ENCODE peak calls at places on chromosomes 6 and 20, in four cellular contexts. M is NCI-H69; V is CD8-positive, alpha-beta T cell; F is heart left ventricle. X is an unnamed sample.

GRCh38 chr6:108200631-108201030 is 34.8 kb downstream of the NR2E1 start:
- DNase-seq in M (peak; percentile 96), V (no peak), F (no peak), X (peak; percentile 28)

GRCh38 chr20:14012671-14013070 is 17.4 kb downstream of the MACROD2 start:
- DNase-seq in M (no peak), V (no peak), F (no peak), X (no peak)

GRCh38 chr20:1876975-1877603 is 18.1 kb upstream of the SIRPA start:
- DNase-seq in M (peak; percentile 81), V (no peak), F (no peak), X (peak; percentile 28)

GRCh38 chr20:22472386-22472785 is 112.0 kb downstream of the FOXA2 start:
- DNase-seq in M (no peak), V (no peak), F (no peak), X (no peak)

GRCh38 chr6:39407446-39407993 is 85.0 kb upstream of the KCNK16 start:
- DNase-seq in M (no peak), V (no peak), F (no peak), X (no peak)

GRCh38 chr6:151005896-151006632 is 140.6 kb downstream of the MTHFD1L start:
- DNase-seq in M (peak; percentile 85), V (no peak), F (no peak), X (no peak)

GRCh38 chr6:108876929-108877775 is 28.9 kb downstream of the ARMC2 start:
- DNase-seq in M (no peak), V (no peak), F (peak; percentile 90), X (peak; percentile 2)

GRCh38 chr6:32947552-32948465 is 5.1 kb downstream of the HLA-DMA start:
- DNase-seq in M (peak; percentile 71), V (peak; percentile 62), F (no peak), X (no peak)

GRCh38 chr6:30378290-30378937 is 33.5 kb downstream of the RPP21 start:
- DNase-seq in M (no peak), V (no peak), F (no peak), X (no peak)

GRCh38 chr6:110357298-110357695 is 852 bp downstream of the METTL24 start:
- DNase-seq in M (peak; percentile 45), V (no peak), F (no peak), X (no peak)

GRCh38 chr20:62688855-62689460 is 19.7 kb upstream of the NTSR1 start:
- DNase-seq in M (no peak), V (no peak), F (no peak), X (no peak)

GRCh38 chr6:163321717-163322116 is 92.8 kb upstream of the QKI start:
- DNase-seq in M (no peak), V (no peak), F (no peak), X (no peak)

GRCh38 chr6:168937061-168937460 is 316.6 kb downstream of the THBS2 start:
- DNase-seq in M (no peak), V (peak; percentile 17), F (no peak), X (peak; percentile 35)

GRCh38 chr6:84462697-84463096 is 235.3 kb upstream of the CEP162 start:
- DNase-seq in M (no peak), V (no peak), F (no peak), X (peak; percentile 48)

GRCh38 chr20:36550797-36551299 is 9.5 kb downstream of the MYL9 start:
- DNase-seq in M (no peak), V (no peak), F (no peak), X (no peak)

GRCh38 chr6:56021943-56022342 is 146.6 kb upstream of the BMP5 start:
- DNase-seq in M (peak; percentile 8), V (no peak), F (no peak), X (no peak)

GRCh38 chr6:145214570-145214969 is 520.8 kb downstream of the EPM2A start:
- DNase-seq in M (peak; percentile 71), V (no peak), F (no peak), X (peak; percentile 18)

GRCh38 chr6:165266236-165267025 is 43.0 kb downstream of the C6orf118 start:
- DNase-seq in M (no peak), V (no peak), F (no peak), X (no peak)

GRCh38 chr20:17868146-17868545 is 100.4 kb downstream of the SNX5 start:
- DNase-seq in M (no peak), V (no peak), F (no peak), X (no peak)

GRCh38 chr6:31294056-31294455 is 22.2 kb upstream of the HLA-C start:
- DNase-seq in M (no peak), V (no peak), F (no peak), X (no peak)

GRCh38 chr20:46552460-46553420 is 2.3 kb upstream of the OCSTAMP start:
- DNase-seq in M (no peak), V (no peak), F (no peak), X (no peak)

GRCh38 chr6:134063966-134064445 is 11.6 kb upstream of the SLC2A12 start:
- DNase-seq in M (peak; percentile 93), V (peak; percentile 71), F (peak; percentile 50), X (peak; percentile 73)

GRCh38 chr6:114101255-114101654 is 130.3 kb upstream of the HDAC2 start:
- DNase-seq in M (no peak), V (no peak), F (no peak), X (no peak)

GRCh38 chr6:27025351-27025750 is 222.2 kb upstream of the PRSS16 start:
- DNase-seq in M (no peak), V (no peak), F (no peak), X (no peak)

GRCh38 chr20:41480054-41480770 is 113.6 kb upstream of the EMILIN3 start:
- DNase-seq in M (peak; percentile 0), V (no peak), F (no peak), X (no peak)

GRCh38 chr20:53162251-53162835 is 190.2 kb downstream of the TSHZ2 start:
- DNase-seq in M (peak; percentile 7), V (no peak), F (peak; percentile 30), X (no peak)

GRCh38 chr20:12171927-12172581 is 254.4 kb downstream of the BTBD3 start:
- DNase-seq in M (peak; percentile 93), V (no peak), F (no peak), X (no peak)

GRCh38 chr20:61163027-61163426 is 89.0 kb upstream of the CDH4 start:
- DNase-seq in M (no peak), V (no peak), F (no peak), X (no peak)

GRCh38 chr6:150403458-150404245 is 34.8 kb downstream of the IYD start:
- DNase-seq in M (peak; percentile 65), V (no peak), F (peak; percentile 72), X (peak; percentile 73)

GRCh38 chr20:6993016-6993415 is 225.5 kb downstream of the BMP2 start:
- DNase-seq in M (peak; percentile 76), V (no peak), F (no peak), X (no peak)

GRCh38 chr6:31399589-31400466 is 3.6 kb upstream of the MICA start:
- DNase-seq in M (peak; percentile 42), V (peak; percentile 71), F (peak; percentile 96), X (peak; percentile 85)

GRCh38 chr20:24993337-24994185 is 1.0 kb upstream of the APMAP start:
- DNase-seq in M (peak; percentile 66), V (peak; percentile 40), F (no peak), X (peak; percentile 8)

GRCh38 chr6:105272783-105273182 is 93.0 kb upstream of the POPDC3 start:
- DNase-seq in M (peak; percentile 31), V (no peak), F (peak; percentile 47), X (no peak)

GRCh38 chr6:61586934-61587537 is 699.0 kb downstream of the KHDRBS2 start:
- DNase-seq in M (no peak), V (no peak), F (no peak), X (no peak)

GRCh38 chr20:62734881-62735280 is 26.2 kb downstream of the NTSR1 start:
- DNase-seq in M (no peak), V (no peak), F (peak; percentile 17), X (no peak)

GRCh38 chr20:21202284-21202683 is 76.4 kb downstream of the KIZ start:
- DNase-seq in M (peak; percentile 5), V (no peak), F (no peak), X (no peak)

GRCh38 chr6:83590413-83590812 is 78.1 kb downstream of the PRSS35 start:
- DNase-seq in M (no peak), V (no peak), F (no peak), X (no peak)

GRCh38 chr6:16505711-16506362 is 255.4 kb downstream of the ATXN1 start:
- DNase-seq in M (no peak), V (no peak), F (no peak), X (no peak)

GRCh38 chr20:58703765-58704331 is 11.2 kb downstream of the NPEPL1 start:
- DNase-seq in M (no peak), V (peak; percentile 31), F (no peak), X (no peak)

X was measured in amniotic stem cell.